ENCODE peak calls at places on chromosomes 13 and 19, in seven cellular contexts. U, V, L, Q, E, R and J are unnamed samples.

GRCh38 chr13:21124853-21125252 is 51.5 kb downstream of the SKA3 start:
- DNase-seq in E (no peak), V (no peak), U (no peak), L (peak; percentile 49), Q (peak; percentile 70), R (no peak), J (peak; percentile 57)

GRCh38 chr19:34404109-34404909 is at the start of gene PDCD2L:
- DNase-seq in R (peak; percentile 97), V (peak; percentile 87), E (peak; percentile 88), Q (peak; percentile 90), U (peak; percentile 97), L (peak; percentile 83), J (peak; percentile 85)

GRCh38 chr13:41122838-41123237 is 9.8 kb downstream of the KBTBD6 start:
- DNase-seq in E (no peak), L (peak; percentile 8), U (no peak), Q (peak; percentile 51), V (peak; percentile 59), R (no peak), J (no peak)

GRCh38 chr19:56170261-56170660 is 5.5 kb upstream of the GALP start:
- DNase-seq in E (no peak), L (peak; percentile 97), V (no peak), Q (peak; percentile 93), U (no peak), R (no peak), J (no peak)

GRCh38 chr13:46595136-46595917 is 42.4 kb downstream of the LRCH1 start:
- DNase-seq in V (no peak), U (no peak), R (no peak), Q (peak; percentile 72), L (peak; percentile 90), E (no peak), J (no peak)

GRCh38 chr13:32468502-32469147 is 40.7 kb upstream of the N4BP2L1 start:
- DNase-seq in R (no peak), Q (no peak), L (no peak), U (no peak), V (no peak), E (no peak), J (no peak)

GRCh38 chr19:1377965-1378785 is 5.5 kb upstream of the NDUFS7 start:
- DNase-seq in R (no peak), U (no peak), E (no peak), V (no peak), Q (no peak), L (no peak), J (no peak)

GRCh38 chr13:24127116-24127631 is 33.3 kb upstream of the SPATA13 start:
- DNase-seq in R (peak; percentile 42), L (peak; percentile 15), V (no peak), E (no peak), U (no peak), Q (no peak), J (no peak)

GRCh38 chr13:23505007-23505406 is 65.2 kb upstream of the TNFRSF19 start:
- DNase-seq in L (peak; percentile 47), Q (peak; percentile 94), U (no peak), E (no peak), V (no peak), R (no peak), J (no peak)

GRCh38 chr13:98839826-98840769 is 87.6 kb upstream of the SLC15A1 start:
- DNase-seq in V (peak; percentile 8), Q (peak; percentile 42), E (peak; percentile 2), L (peak; percentile 63), U (peak; percentile 92), R (peak; percentile 66), J (peak; percentile 13)

GRCh38 chr13:95509521-95510315 is 42.8 kb upstream of the CLDN10 start:
- DNase-seq in E (no peak), L (peak; percentile 88), Q (peak; percentile 78), V (no peak), U (no peak), R (no peak), J (peak; percentile 67)

GRCh38 chr19:55097864-55098715 is 19.3 kb downstream of the PPP1R12C start:
- DNase-seq in U (no peak), E (no peak), R (no peak), L (no peak), Q (no peak), V (no peak), J (peak; percentile 66)

GRCh38 chr19:7533925-7534480 is 1.5 kb upstream of the PNPLA6 start:
- DNase-seq in V (peak; percentile 79), E (peak; percentile 71), Q (peak; percentile 87), R (peak; percentile 88), L (peak; percentile 69), U (peak; percentile 95), J (peak; percentile 68)

GRCh38 chr13:36619535-36619934 is 54.3 kb upstream of the SERTM1 start:
- DNase-seq in R (no peak), E (no peak), Q (no peak), U (no peak), V (no peak), L (no peak), J (no peak)

GRCh38 chr13:57630661-57631606 is 610 bp upstream of the PCDH17 start:
- DNase-seq in Q (peak; percentile 58), U (peak; percentile 57), E (no peak), V (no peak), L (peak; percentile 78), R (peak; percentile 20), J (no peak)

GRCh38 chr19:10189631-10190425 is 4.9 kb downstream of the DNMT1 start:
- DNase-seq in U (no peak), E (no peak), R (peak; percentile 51), Q (no peak), L (no peak), V (no peak), J (no peak)

GRCh38 chr13:113029487-113030258 is 60.7 kb downstream of the MCF2L start:
- DNase-seq in E (peak; percentile 13), R (peak; percentile 65), Q (no peak), V (peak; percentile 39), U (peak; percentile 95), L (no peak), J (no peak)

GRCh38 chr13:27621116-27621365 is 651 bp upstream of the POLR1D start:
- DNase-seq in R (no peak), L (no peak), U (no peak), E (no peak), Q (no peak), V (no peak), J (no peak)

GRCh38 chr19:491146-491741 is 5.0 kb upstream of the MADCAM1 start:
- DNase-seq in U (peak; percentile 77), Q (no peak), L (no peak), R (peak; percentile 40), E (no peak), V (no peak), J (no peak)

GRCh38 chr19:14985133-14985532 is 5.5 kb upstream of the SLC1A6 start:
- DNase-seq in V (no peak), L (no peak), R (peak; percentile 21), E (no peak), U (no peak), Q (no peak), J (no peak)

GRCh38 chr19:29075149-29075548 is 137.8 kb downstream of the UQCRFS1 start:
- DNase-seq in R (no peak), V (no peak), Q (no peak), U (peak; percentile 25), E (no peak), L (no peak), J (no peak)

GRCh38 chr13:39226359-39226758 is 188.1 kb downstream of the NHLRC3 start:
- DNase-seq in R (no peak), E (no peak), Q (no peak), V (no peak), L (no peak), U (no peak), J (no peak)

GRCh38 chr19:47099576-47100050 is 14.0 kb downstream of the ZC3H4 start:
- DNase-seq in E (no peak), U (peak; percentile 45), V (no peak), L (no peak), Q (no peak), R (no peak), J (no peak)

GRCh38 chr19:40312533-40312932 is 27.4 kb upstream of the AKT2 start:
- DNase-seq in U (no peak), L (no peak), R (no peak), Q (no peak), E (no peak), V (no peak), J (peak; percentile 5)

GRCh38 chr13:23623394-23623793 is 53.2 kb downstream of the TNFRSF19 start:
- DNase-seq in E (no peak), R (no peak), Q (no peak), U (no peak), L (no peak), V (no peak), J (no peak)

GRCh38 chr19:3433313-3433712 is 47.0 kb downstream of the SMIM24 start:
- DNase-seq in U (no peak), L (no peak), R (no peak), V (no peak), Q (no peak), E (no peak), J (no peak)

GRCh38 chr13:38686635-38687245 is at the start of gene FREM2:
- DNase-seq in E (no peak), V (no peak), Q (peak; percentile 49), L (peak; percentile 53), R (peak; percentile 5), U (peak; percentile 98), J (no peak)

GRCh38 chr19:10001899-10002298 is 8.4 kb downstream of the COL5A3 start:
- DNase-seq in V (no peak), R (peak; percentile 34), L (no peak), Q (no peak), U (peak; percentile 85), E (no peak), J (no peak)

GRCh38 chr19:20079487-20079886 is 1.7 kb downstream of the ZNF90 start:
- DNase-seq in U (no peak), L (no peak), V (no peak), R (no peak), E (no peak), Q (no peak), J (no peak)

GRCh38 chr19:48255376-48256303 is at the start of gene CARD8:
- DNase-seq in Q (peak; percentile 88), V (peak; percentile 91), R (peak; percentile 85), E (peak; percentile 67), L (peak; percentile 77), U (peak; percentile 92), J (peak; percentile 89)

GRCh38 chr13:109790951-109791605 is 4.7 kb upstream of the IRS2 start:
- DNase-seq in Q (peak; percentile 43), E (no peak), R (no peak), V (peak; percentile 55), U (peak; percentile 75), L (peak; percentile 48), J (peak; percentile 56)

GRCh38 chr13:75432045-75432444 is 49.9 kb downstream of the TBC1D4 start:
- DNase-seq in Q (no peak), E (no peak), R (no peak), L (no peak), U (no peak), V (no peak), J (no peak)

GRCh38 chr19:18763674-18764590 is 27.2 kb downstream of the COMP start:
- DNase-seq in Q (peak; percentile 94), E (no peak), R (no peak), V (no peak), L (peak; percentile 95), U (no peak), J (no peak)

GRCh38 chr13:27868639-27869435 is 51.0 kb upstream of the PDX1 start:
- DNase-seq in U (no peak), E (no peak), V (no peak), L (peak; percentile 9), R (no peak), Q (peak; percentile 5), J (no peak)

GRCh38 chr13:91031508-91031907 is 316.0 kb upstream of the MIR17HG start:
- DNase-seq in V (no peak), L (no peak), E (no peak), U (peak; percentile 51), R (no peak), Q (no peak), J (no peak)

GRCh38 chr19:41706741-41707501 is 1.5 kb upstream of the CEACAM5 start:
- DNase-seq in Q (peak; percentile 27), L (peak; percentile 38), R (peak; percentile 79), U (peak; percentile 95), V (peak; percentile 79), E (peak; percentile 10), J (peak; percentile 58)